ENCODE peak calls at places on chromosomes 4 and X, in four cellular contexts. One of them, this sample, is unnamed.

GRCh38 chr4:57777871-57778270 is 667.7 kb upstream of the IGFBP7 start:
- DNase-seq in HepG2: no peak
- DNase-seq in GM12878: no peak
- DNase-seq in K562: no peak
- DNase-seq in this sample: no peak

GRCh38 chrX:129678176-129678880 is 23.6 kb upstream of the APLN start:
- DNase-seq in HepG2: no peak
- DNase-seq in GM12878: no peak
- DNase-seq in K562: no peak
- DNase-seq in this sample: no peak

GRCh38 chr4:124711469-124712416 is 789 bp downstream of the ANKRD50 start:
- DNase-seq in HepG2: peak
- DNase-seq in GM12878: no peak
- DNase-seq in K562: peak
- DNase-seq in this sample: peak

GRCh38 chr4:90293320-90293719 is 166.1 kb downstream of the CCSER1 start:
- DNase-seq in HepG2: no peak
- DNase-seq in GM12878: no peak
- DNase-seq in K562: no peak
- DNase-seq in this sample: no peak

GRCh38 chr4:54318904-54319303 is 89.8 kb downstream of the PDGFRA start:
- DNase-seq in HepG2: peak
- DNase-seq in GM12878: no peak
- DNase-seq in K562: peak
- DNase-seq in this sample: peak

GRCh38 chr4:170109586-170110289 is 20.0 kb upstream of the AADAT start:
- DNase-seq in HepG2: no peak
- DNase-seq in GM12878: no peak
- DNase-seq in K562: no peak
- DNase-seq in this sample: no peak

GRCh38 chr4:152149734-152150133 is 386.2 kb downstream of the FBXW7 start:
- DNase-seq in HepG2: no peak
- DNase-seq in GM12878: no peak
- DNase-seq in K562: no peak
- DNase-seq in this sample: no peak

GRCh38 chrX:132532955-132533354 is 44.1 kb upstream of the MBNL3 start:
- DNase-seq in HepG2: peak
- DNase-seq in GM12878: no peak
- DNase-seq in K562: no peak
- DNase-seq in this sample: no peak

GRCh38 chr4:119684463-119684862 is 55.9 kb upstream of the PDE5A start:
- DNase-seq in HepG2: no peak
- DNase-seq in GM12878: no peak
- DNase-seq in K562: no peak
- DNase-seq in this sample: no peak

GRCh38 chr4:76956961-76957738 is 7.6 kb downstream of the SEPTIN11 start:
- DNase-seq in HepG2: peak
- DNase-seq in GM12878: no peak
- DNase-seq in K562: no peak
- DNase-seq in this sample: no peak

GRCh38 chrX:56796641-56797395 is 67.8 kb downstream of the NBDY start:
- DNase-seq in HepG2: no peak
- DNase-seq in GM12878: no peak
- DNase-seq in K562: no peak
- DNase-seq in this sample: no peak

GRCh38 chrX:152817082-152817744 is 13.3 kb downstream of the CETN2 start:
- DNase-seq in HepG2: no peak
- DNase-seq in GM12878: no peak
- DNase-seq in K562: peak
- DNase-seq in this sample: peak

GRCh38 chr4:165905405-165906027 is 32.5 kb downstream of the TLL1 start:
- DNase-seq in HepG2: no peak
- DNase-seq in GM12878: no peak
- DNase-seq in K562: no peak
- DNase-seq in this sample: no peak

GRCh38 chr4:111802191-111802590 is 343.1 kb upstream of the FAM241A start:
- DNase-seq in HepG2: no peak
- DNase-seq in GM12878: no peak
- DNase-seq in K562: no peak
- DNase-seq in this sample: no peak

GRCh38 chr4:58247792-58248191 is 1137.6 kb upstream of the IGFBP7 start:
- DNase-seq in HepG2: no peak
- DNase-seq in GM12878: no peak
- DNase-seq in K562: no peak
- DNase-seq in this sample: peak

GRCh38 chr4:5704276-5704675 is 4.1 kb downstream of the EVC2 start:
- DNase-seq in HepG2: no peak
- DNase-seq in GM12878: no peak
- DNase-seq in K562: no peak
- DNase-seq in this sample: no peak

GRCh38 chr4:56681158-56681848 is at the start of gene HOPX:
- DNase-seq in HepG2: no peak
- DNase-seq in GM12878: peak
- DNase-seq in K562: no peak
- DNase-seq in this sample: no peak

GRCh38 chr4:56681849-56682175 is 716 bp upstream of the HOPX start:
- DNase-seq in HepG2: no peak
- DNase-seq in GM12878: no peak
- DNase-seq in K562: no peak
- DNase-seq in this sample: no peak

GRCh38 chrX:86579777-86580176 is 431.5 kb downstream of the DACH2 start:
- DNase-seq in HepG2: no peak
- DNase-seq in GM12878: no peak
- DNase-seq in K562: no peak
- DNase-seq in this sample: no peak

GRCh38 chr4:123415977-123416376 is 19.4 kb downstream of the SPRY1 start:
- DNase-seq in HepG2: peak
- DNase-seq in GM12878: no peak
- DNase-seq in K562: peak
- DNase-seq in this sample: no peak

GRCh38 chr4:147958459-147959065 is 226.7 kb downstream of the ARHGAP10 start:
- DNase-seq in HepG2: no peak
- DNase-seq in GM12878: no peak
- DNase-seq in K562: no peak
- DNase-seq in this sample: no peak

GRCh38 chr4:53706422-53707032 is 115.2 kb upstream of the LNX1 start:
- DNase-seq in HepG2: peak
- DNase-seq in GM12878: peak
- DNase-seq in K562: peak
- DNase-seq in this sample: no peak

GRCh38 chr4:13865871-13866669 is 238.5 kb upstream of the BOD1L1 start:
- DNase-seq in HepG2: no peak
- DNase-seq in GM12878: no peak
- DNase-seq in K562: no peak
- DNase-seq in this sample: no peak

GRCh38 chrX:15146515-15146914 is 123.4 kb downstream of the ASB9 start:
- DNase-seq in HepG2: no peak
- DNase-seq in GM12878: no peak
- DNase-seq in K562: peak
- DNase-seq in this sample: peak

DNA sequence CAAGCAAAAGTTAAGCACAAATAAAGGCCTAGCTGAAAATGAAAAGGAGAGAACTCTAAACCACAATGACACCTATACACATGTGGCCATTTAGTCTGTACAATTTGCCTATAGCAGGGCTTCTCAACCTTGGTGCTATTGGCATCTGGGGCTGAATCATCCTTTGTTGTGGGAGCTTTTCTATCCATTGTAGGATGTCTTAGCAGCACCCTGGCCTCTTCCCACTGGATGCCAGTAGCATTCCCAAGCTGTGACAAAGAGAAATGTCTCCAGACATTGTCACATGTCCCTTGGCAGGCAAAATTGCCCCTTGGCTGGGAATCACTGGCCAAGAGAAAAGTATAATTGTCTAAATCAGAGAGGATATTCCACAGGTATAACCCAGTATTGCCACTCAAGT is 13.5 kb upstream of the PRPS2 start:
- DNase-seq in HepG2: no peak
- DNase-seq in GM12878: no peak
- DNase-seq in K562: no peak
- DNase-seq in this sample: no peak
- TF ChIP-seq CBFB in HepG2: no peak
- TF ChIP-seq CBFB in GM12878: no peak
- TF ChIP-seq CBFB in K562: no peak
- TF ChIP-seq CBFB in this sample: no peak

GRCh38 chr4:149176019-149176418 is 639.6 kb downstream of the IQCM start:
- DNase-seq in HepG2: peak
- DNase-seq in GM12878: no peak
- DNase-seq in K562: no peak
- DNase-seq in this sample: peak

GRCh38 chr4:149168645-149169044 is 647.0 kb downstream of the IQCM start:
- DNase-seq in HepG2: no peak
- DNase-seq in GM12878: no peak
- DNase-seq in K562: no peak
- DNase-seq in this sample: no peak

GRCh38 chr4:149175549-149175948 is 640.1 kb downstream of the IQCM start:
- DNase-seq in HepG2: no peak
- DNase-seq in GM12878: no peak
- DNase-seq in K562: no peak
- DNase-seq in this sample: no peak

DNA sequence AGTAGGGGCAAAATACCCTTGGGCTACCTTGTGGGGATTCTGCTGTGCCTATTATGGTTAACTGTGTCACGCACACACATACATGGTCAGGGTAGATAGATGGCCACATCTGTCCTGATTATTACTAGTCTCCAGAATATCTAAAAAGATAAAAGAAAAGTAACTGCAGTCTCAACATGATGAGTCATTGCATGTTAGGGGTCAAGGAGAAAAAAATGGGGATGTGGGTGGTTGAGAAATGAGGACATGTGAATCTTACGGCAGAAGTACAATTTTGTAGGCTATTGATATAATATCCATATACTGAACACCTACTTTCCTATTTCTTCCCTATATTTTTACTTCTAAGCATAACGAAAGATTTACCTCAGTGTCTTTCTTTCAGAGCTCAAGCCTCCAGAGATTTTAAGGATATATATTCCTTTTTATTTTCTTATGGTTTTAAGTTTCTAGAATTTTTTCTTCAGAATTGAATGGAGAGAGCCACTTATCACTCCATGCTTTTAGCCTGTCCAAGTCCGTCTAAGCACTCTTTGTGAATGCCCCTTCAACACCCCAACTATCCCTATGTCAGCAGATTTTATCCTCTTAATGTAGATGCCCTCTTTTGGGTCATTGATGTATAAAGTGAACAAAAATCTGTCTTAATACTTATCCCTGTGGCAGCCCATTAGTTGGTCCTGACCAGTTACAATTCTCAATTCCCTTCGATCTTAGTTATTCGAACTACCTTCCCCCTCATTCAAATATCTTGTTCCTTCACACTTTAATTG is 642.2 kb downstream of the IQCM start:
- DNase-seq in HepG2: no peak
- DNase-seq in GM12878: no peak
- DNase-seq in K562: no peak
- DNase-seq in this sample: no peak
- TF ChIP-seq CBFB in HepG2: no peak
- TF ChIP-seq CBFB in GM12878: no peak
- TF ChIP-seq CBFB in K562: no peak
- TF ChIP-seq CBFB in this sample: no peak

GRCh38 chrX:50779694-50780093 is 34.3 kb downstream of the SHROOM4 start:
- DNase-seq in HepG2: no peak
- DNase-seq in GM12878: no peak
- DNase-seq in K562: no peak
- DNase-seq in this sample: no peak

DNA sequence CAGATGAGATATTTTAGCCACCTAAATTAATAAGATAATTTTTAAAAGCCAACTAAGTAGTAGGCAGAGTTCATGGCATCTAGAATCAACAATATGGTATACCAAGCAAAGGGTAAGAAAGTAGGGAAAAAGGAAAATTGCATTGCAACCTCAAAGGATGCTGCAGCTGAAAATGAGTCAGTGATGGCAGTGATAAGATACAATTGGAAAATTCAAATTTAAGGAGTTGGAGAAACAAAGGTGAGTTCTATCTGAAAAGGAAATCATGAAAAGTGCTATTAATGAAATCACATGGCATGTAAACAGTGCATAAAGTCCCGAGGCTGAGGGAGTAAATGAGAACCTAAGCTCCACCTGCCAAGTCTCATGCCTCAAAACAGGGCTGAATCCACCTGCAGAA is 33.9 kb downstream of the SHROOM4 start:
- DNase-seq in HepG2: no peak
- DNase-seq in GM12878: no peak
- DNase-seq in K562: no peak
- DNase-seq in this sample: no peak
- TF ChIP-seq CBFB in HepG2: no peak
- TF ChIP-seq CBFB in GM12878: no peak
- TF ChIP-seq CBFB in K562: no peak
- TF ChIP-seq CBFB in this sample: no peak

GRCh38 chr4:112927544-112927943 is 121.9 kb upstream of the ANK2 start:
- DNase-seq in HepG2: no peak
- DNase-seq in GM12878: no peak
- DNase-seq in K562: no peak
- DNase-seq in this sample: no peak
- TF ChIP-seq CBFB in HepG2: no peak
- TF ChIP-seq CBFB in GM12878: no peak
- TF ChIP-seq CBFB in K562: no peak
- TF ChIP-seq CBFB in this sample: no peak

GRCh38 chr4:105613326-105613725 is 60.9 kb downstream of the ARHGEF38 start:
- DNase-seq in HepG2: no peak
- DNase-seq in GM12878: no peak
- DNase-seq in K562: no peak
- DNase-seq in this sample: no peak
- TF ChIP-seq CBFB in HepG2: no peak
- TF ChIP-seq CBFB in GM12878: no peak
- TF ChIP-seq CBFB in K562: no peak
- TF ChIP-seq CBFB in this sample: no peak

GRCh38 chrX:125289209-125289608 is 30.5 kb upstream of the TEX13C start:
- DNase-seq in HepG2: peak
- DNase-seq in GM12878: no peak
- DNase-seq in K562: no peak
- DNase-seq in this sample: no peak

GRCh38 chrX:125288343-125288742 is 31.3 kb upstream of the TEX13C start:
- DNase-seq in HepG2: no peak
- DNase-seq in GM12878: no peak
- DNase-seq in K562: no peak
- DNase-seq in this sample: no peak

GRCh38 chrX:125289920-125290319 is 29.8 kb upstream of the TEX13C start:
- DNase-seq in HepG2: no peak
- DNase-seq in GM12878: no peak
- DNase-seq in K562: no peak
- DNase-seq in this sample: no peak

GRCh38 chrX:125293792-125294780 is 25.6 kb upstream of the TEX13C start:
- DNase-seq in HepG2: no peak
- DNase-seq in GM12878: no peak
- DNase-seq in K562: no peak
- DNase-seq in this sample: no peak

DNA sequence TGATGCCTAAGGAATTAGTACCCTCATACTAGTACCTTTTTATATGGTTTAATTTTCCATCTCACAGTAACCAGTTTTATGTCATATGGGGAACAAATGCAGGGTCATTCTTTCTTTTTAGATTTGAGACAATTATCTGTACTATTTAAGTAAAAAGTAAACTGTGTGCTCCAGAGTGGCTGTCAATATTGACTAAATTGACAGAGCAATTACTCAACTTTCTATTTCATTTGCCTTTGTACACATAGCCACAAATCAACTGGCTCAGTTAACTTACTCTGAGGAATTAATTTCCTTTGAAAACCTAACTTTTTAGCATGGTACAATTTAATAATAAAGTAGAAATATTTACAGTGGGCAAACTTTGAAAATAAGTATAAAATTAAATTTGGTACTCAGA is 28.5 kb upstream of the TEX13C start:
- DNase-seq in HepG2: no peak
- DNase-seq in GM12878: no peak
- DNase-seq in K562: no peak
- DNase-seq in this sample: no peak
- TF ChIP-seq CBFB in HepG2: no peak
- TF ChIP-seq CBFB in GM12878: no peak
- TF ChIP-seq CBFB in K562: no peak
- TF ChIP-seq CBFB in this sample: no peak